ENCODE peak calls at places on chromosomes 4 and X, in nine cellular contexts. S, G, E, T, U, M, O, A and K are unnamed samples.

GRCh38 chrX:108347800-108348199 is 90.4 kb downstream of the COL4A6 start:
- DNase-seq in T (no peak), G (no peak), O (no peak), A (no peak), S (no peak), M (peak; percentile 76), E (no peak), U (peak; percentile 73), K (no peak)

GRCh38 chr4:131470360-131470759 is 1678.7 kb upstream of the PCDH10 start:
- DNase-seq in A (no peak), T (no peak), U (no peak), M (no peak), S (no peak), G (no peak), E (no peak), O (no peak), K (no peak)

GRCh38 chr4:128768373-128768996 is 41.0 kb upstream of the JADE1 start:
- DNase-seq in S (no peak), G (peak; percentile 53), T (peak; percentile 92), M (no peak), O (peak; percentile 50), A (no peak), E (no peak), U (no peak), K (no peak)

GRCh38 chr4:170386974-170387373 is 297.2 kb upstream of the AADAT start:
- DNase-seq in M (no peak), U (no peak), T (peak; percentile 46), A (no peak), E (no peak), S (no peak), G (peak; percentile 71), O (no peak), K (no peak)

GRCh38 chr4:121801715-121802075 is 572 bp downstream of the EXOSC9 start:
- DNase-seq in S (no peak), G (no peak), E (no peak), O (no peak), A (no peak), T (no peak), M (no peak), U (no peak), K (no peak)

GRCh38 chrX:103453655-103454054 is 65.6 kb downstream of the RAB40A start:
- DNase-seq in T (peak; percentile 83), G (peak; percentile 93), A (peak; percentile 97), S (no peak), M (no peak), E (no peak), O (peak; percentile 23), U (no peak), K (no peak)

GRCh38 chr4:86967061-86967460 is 32.2 kb downstream of the AFF1 start:
- DNase-seq in A (no peak), T (no peak), M (no peak), G (no peak), E (no peak), O (no peak), U (no peak), S (no peak), K (peak; percentile 58)

GRCh38 chr4:98994474-98995182 is 893 bp upstream of the METAP1 start:
- DNase-seq in O (no peak), M (peak; percentile 35), S (no peak), G (peak; percentile 55), E (no peak), A (no peak), T (peak; percentile 4), U (no peak), K (no peak)

GRCh38 chr4:186132577-186133277 is 28.2 kb downstream of the FAM149A start:
- DNase-seq in E (peak; percentile 24), S (no peak), G (peak; percentile 14), M (peak; percentile 77), O (peak; percentile 63), T (peak; percentile 54), A (peak; percentile 21), U (peak; percentile 66), K (peak; percentile 22)

GRCh38 chr4:26482508-26483462 is 7.5 kb downstream of the CCKAR start:
- DNase-seq in G (no peak), E (no peak), A (no peak), O (no peak), U (no peak), T (peak; percentile 60), S (no peak), M (no peak), K (no peak)

GRCh38 chr4:144647095-144647959 is 1.4 kb downstream of the HHIP start:
- DNase-seq in S (peak; percentile 54), G (peak; percentile 19), A (peak; percentile 58), E (no peak), U (peak; percentile 32), T (peak; percentile 55), O (peak; percentile 25), M (peak; percentile 36), K (no peak)

GRCh38 chr4:189787216-189788031 is 153.2 kb upstream of the FRG1 start:
- DNase-seq in S (no peak), U (no peak), A (peak; percentile 29), M (no peak), O (no peak), E (no peak), G (peak; percentile 45), T (no peak), K (no peak)

GRCh38 chr4:15855804-15856475 is 77.8 kb downstream of the CD38 start:
- DNase-seq in S (no peak), T (no peak), A (no peak), O (no peak), G (no peak), E (no peak), U (no peak), M (no peak), K (no peak)

GRCh38 chr4:129082302-129082701 is 11.0 kb downstream of the SCLT1 start:
- DNase-seq in U (no peak), T (no peak), M (no peak), O (no peak), E (no peak), G (no peak), A (no peak), S (no peak), K (no peak)

DNA sequence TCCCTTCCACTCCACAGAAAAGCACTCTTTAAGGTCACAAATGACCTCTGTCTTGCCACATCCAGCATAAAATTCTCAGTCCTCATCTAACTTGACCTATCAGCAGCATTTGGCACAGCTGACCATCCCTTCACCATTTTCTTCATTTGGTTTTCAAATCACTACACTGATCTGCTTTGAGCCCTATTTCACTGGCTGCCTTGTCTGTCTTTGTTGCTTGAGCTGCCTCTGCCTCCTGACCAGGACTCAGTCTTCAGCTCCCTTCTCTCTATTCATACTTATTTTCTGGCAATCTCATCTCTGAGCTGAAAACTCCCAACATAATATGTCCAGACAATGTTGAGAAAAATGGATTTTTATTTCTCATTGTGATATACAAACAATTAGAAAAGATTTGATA is 27.7 kb upstream of the PDE5A start:
- DNase-seq in G (no peak), E (no peak), U (no peak), O (no peak), M (no peak), A (no peak), S (no peak), T (no peak), K (no peak)
- H2AFZ ChIP-seq in G (no peak overlapping the region), E (peak overlapping the region; percentile 10), U (no peak overlapping the region), O (no peak overlapping the region), M (peak overlapping the region; percentile 58), A (peak overlapping the region; percentile 47), S (no peak overlapping the region), T (no peak overlapping the region), K (no peak overlapping the region)

GRCh38 chr4:8602686-8603430 is 10.3 kb downstream of the CPZ start:
- DNase-seq in A (no peak), M (no peak), G (no peak), U (no peak), T (no peak), S (no peak), O (no peak), E (no peak), K (no peak)

GRCh38 chr4:8600266-8600665 is 7.7 kb downstream of the CPZ start:
- DNase-seq in U (no peak), O (no peak), M (no peak), S (no peak), T (no peak), E (no peak), G (no peak), A (no peak), K (no peak)

GRCh38 chr4:8600686-8601085 is 8.1 kb downstream of the CPZ start:
- DNase-seq in O (no peak), M (no peak), S (no peak), A (no peak), U (no peak), T (no peak), G (no peak), E (no peak), K (no peak)

GRCh38 chr4:8601086-8601485 is 8.5 kb downstream of the CPZ start:
- DNase-seq in T (no peak), A (no peak), O (no peak), S (no peak), G (no peak), M (no peak), U (no peak), E (no peak), K (no peak)

DNA sequence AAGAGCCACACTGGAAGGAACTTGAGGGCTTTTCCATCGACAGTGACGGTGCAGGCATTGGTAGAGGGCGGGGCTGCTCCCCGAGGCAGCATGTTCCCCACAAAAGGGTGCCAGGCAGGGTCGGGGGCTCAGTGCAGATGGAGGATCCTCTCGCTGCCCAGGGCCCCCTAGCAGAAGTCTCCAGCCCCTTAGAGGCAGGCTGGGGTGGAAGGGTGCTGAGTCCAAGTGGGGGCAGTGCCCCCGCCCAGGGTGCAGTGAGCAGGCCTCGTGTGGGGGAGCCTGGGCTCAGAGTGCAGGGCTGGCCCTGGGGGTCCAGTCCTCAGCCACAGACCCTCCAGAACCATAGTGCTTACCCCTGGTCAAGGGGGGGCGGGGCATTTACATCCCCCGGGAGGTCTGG is 9.0 kb downstream of the CPZ start:
- DNase-seq in E (no peak), U (no peak), O (no peak), A (no peak), S (no peak), G (no peak), M (no peak), T (no peak), K (no peak)
- H4K20me1 ChIP-seq in E (no peaks in the 10 kb centered on the region), U (no peaks in the 10 kb centered on the region), O (no peaks in the 10 kb centered on the region), A (no peaks in the 10 kb centered on the region), S (no peaks in the 10 kb centered on the region), G (no peaks in the 10 kb centered on the region), M (no peaks in the 10 kb centered on the region), T (peaks cover 4% of the 10 kb centered on the region), K (no peaks in the 10 kb centered on the region)

DNA sequence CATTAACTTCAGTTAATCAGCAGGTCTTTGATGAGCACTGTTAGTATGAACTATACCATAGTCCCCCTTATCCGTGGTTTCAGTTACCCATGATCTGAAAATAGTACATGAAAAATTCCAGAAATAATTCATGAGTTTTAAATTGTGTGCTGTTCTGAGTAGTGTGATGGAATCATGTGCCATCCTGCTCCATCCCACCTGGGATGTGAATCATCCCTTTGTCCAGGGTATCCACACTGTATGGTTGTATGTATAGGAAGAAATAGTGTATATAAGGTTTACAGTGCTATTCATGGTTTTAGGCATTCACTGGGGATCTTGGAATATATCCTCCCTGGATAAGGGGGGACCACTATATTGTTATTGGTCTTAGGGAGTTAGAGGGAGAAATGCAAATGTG is 24.5 kb downstream of the ARHGAP10 start:
- DNase-seq in T (no peak), A (no peak), G (no peak), M (no peak), U (no peak), S (no peak), E (no peak), O (no peak), K (no peak)
- H3K4me1 ChIP-seq in T (peaks cover 26% of the 10 kb centered on the region), A (peaks cover 10% of the 10 kb centered on the region), G (peaks cover 40% of the 10 kb centered on the region), M (peaks cover 13% of the 10 kb centered on the region), U (peaks cover 6% of the 10 kb centered on the region), S (no peaks in the 10 kb centered on the region), E (peaks cover 17% of the 10 kb centered on the region), O (peaks cover 23% of the 10 kb centered on the region), K (no peaks in the 10 kb centered on the region)

GRCh38 chr4:112889199-112889598 is 160.3 kb upstream of the ANK2 start:
- DNase-seq in G (peak; percentile 6), U (no peak), S (no peak), A (no peak), O (no peak), M (no peak), E (no peak), T (no peak), K (no peak)
- H2AFZ ChIP-seq in G (no peak overlapping the region), U (no peak overlapping the region), S (no peak overlapping the region), A (no peak overlapping the region), O (no peak overlapping the region), M (no peak overlapping the region), E (no peak overlapping the region), T (no peak overlapping the region), K (no peak overlapping the region)